ENCODE peak calls at places on chromosome 16, in nine cellular contexts. A is AG09309; T is cardiac fibroblast; V is SK-N-SH; C is uterus; S is pancreas; Z is PC-3; U is CD8-positive, alpha-beta T cell; I is heart right ventricle. M is an unnamed sample.

GRCh38 chr16:20620770-20621169 is 44.6 kb upstream of the ACSM2B start:
- DNase-seq in I (no peak), T (no peak), C (no peak), V (no peak), A (no peak), Z (no peak), S (no peak), U (no peak), M (no peak)

GRCh38 chr16:72066747-72067146 is 3.7 kb downstream of the HPR start:
- DNase-seq in U (no peak), S (no peak), T (peak; percentile 75), I (no peak), V (peak; percentile 37), A (peak; percentile 16), Z (peak; percentile 42), C (no peak), M (peak; percentile 33)

GRCh38 chr16:76265434-76266045 is 11.7 kb upstream of the CNTNAP4 start:
- DNase-seq in C (no peak), S (peak; percentile 19), T (peak; percentile 39), Z (peak; percentile 53), U (no peak), I (no peak), V (peak; percentile 10), A (no peak), M (peak; percentile 52)

GRCh38 chr16:83715217-83715920 is 92.4 kb upstream of the HSBP1 start:
- DNase-seq in T (no peak), U (no peak), S (no peak), A (no peak), Z (no peak), I (no peak), C (no peak), V (no peak), M (no peak)

GRCh38 chr16:47732806-47733150 is 271.6 kb downstream of the PHKB start:
- DNase-seq in S (no peak), C (no peak), T (peak; percentile 69), A (peak; percentile 54), V (no peak), Z (peak; percentile 71), U (no peak), I (no peak), M (no peak)

GRCh38 chr16:17452931-17453330 is 17.8 kb downstream of the XYLT1 start:
- DNase-seq in U (no peak), A (no peak), Z (no peak), T (no peak), I (no peak), S (no peak), C (no peak), V (no peak), M (no peak)

GRCh38 chr16:8628981-8629725 is 7.7 kb downstream of the METTL22 start:
- DNase-seq in I (no peak), A (no peak), S (no peak), T (no peak), V (no peak), C (no peak), U (no peak), Z (no peak), M (no peak)

GRCh38 chr16:81515721-81516120 is 71.1 kb downstream of the CMIP start:
- DNase-seq in A (no peak), S (no peak), C (no peak), T (no peak), V (no peak), U (no peak), I (no peak), Z (no peak), M (no peak)

GRCh38 chr16:75471723-75472634 is 7.5 kb upstream of the TMEM170A start:
- DNase-seq in T (peak; percentile 76), S (peak; percentile 39), I (no peak), V (peak; percentile 91), U (peak; percentile 40), Z (peak; percentile 69), C (peak; percentile 53), A (peak; percentile 20), M (peak; percentile 21)

GRCh38 chr16:52812945-52813556 is 239.6 kb downstream of the CHD9NB start:
- DNase-seq in T (peak; percentile 50), S (no peak), V (no peak), U (no peak), C (no peak), Z (peak; percentile 72), I (no peak), A (no peak), M (no peak)

GRCh38 chr16:85477801-85478363 is 135.2 kb upstream of the GSE1 start:
- DNase-seq in U (no peak), C (no peak), A (no peak), I (no peak), V (no peak), T (no peak), Z (no peak), S (no peak), M (no peak)

GRCh38 chr16:683396-684066 is 603 bp downstream of the JMJD8 start:
- DNase-seq in V (no peak), C (peak; percentile 27), T (no peak), A (no peak), I (no peak), S (peak; percentile 32), U (no peak), Z (no peak), M (no peak)

GRCh38 chr16:5065368-5065767 is 388 bp downstream of the C16orf89 start:
- DNase-seq in T (peak; percentile 19), V (no peak), A (no peak), I (no peak), U (no peak), Z (no peak), C (no peak), S (no peak), M (no peak)
- H3K4me3 ChIP-seq in T (no peak overlapping the region), V (no peak overlapping the region), A (no peak overlapping the region), I (no peak overlapping the region), U (no peak overlapping the region), Z (no peak overlapping the region), C (no peak overlapping the region), S (no peak overlapping the region), M (no peak overlapping the region)

GRCh38 chr16:78307824-78308528 is 208.5 kb downstream of the WWOX start:
- DNase-seq in S (no peak), U (no peak), Z (peak; percentile 53), A (no peak), T (no peak), V (no peak), C (no peak), I (no peak), M (no peak)

GRCh38 chr16:78310990-78311561 is 211.6 kb downstream of the WWOX start:
- DNase-seq in V (peak; percentile 14), C (no peak), T (no peak), U (no peak), Z (no peak), I (no peak), A (no peak), S (no peak), M (peak; percentile 80)

GRCh38 chr16:78309763-78310162 is 210.3 kb downstream of the WWOX start:
- DNase-seq in C (no peak), Z (no peak), U (no peak), A (no peak), S (no peak), I (no peak), V (no peak), T (no peak), M (no peak)

GRCh38 chr16:78310196-78310595 is 210.7 kb downstream of the WWOX start:
- DNase-seq in S (no peak), Z (no peak), A (no peak), U (no peak), T (no peak), C (no peak), V (no peak), I (no peak), M (no peak)

DNA sequence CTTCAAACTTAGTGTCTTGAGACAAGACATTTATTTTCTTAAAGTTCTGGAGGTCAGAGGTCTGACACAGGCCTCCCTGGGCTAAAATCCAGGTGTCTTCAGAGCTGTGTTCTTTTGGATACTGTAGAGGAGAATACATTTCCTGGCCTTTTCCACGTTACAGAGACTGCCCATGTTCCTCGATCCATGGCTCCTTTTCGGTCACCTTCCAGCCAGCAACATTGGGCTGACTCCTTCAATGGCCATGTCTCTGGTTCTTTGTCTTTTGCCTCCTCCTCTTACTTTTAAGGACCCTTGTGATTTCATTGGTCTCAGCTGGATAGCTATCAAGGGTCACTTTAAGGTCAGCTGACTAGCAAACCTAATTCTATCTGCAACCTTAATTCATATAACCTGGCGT is 212.4 kb downstream of the WWOX start:
- DNase-seq in T (no peak), V (no peak), Z (no peak), A (no peak), U (no peak), S (no peak), C (no peak), I (no peak), M (no peak)
- H3K4me3 ChIP-seq in T (no peak overlapping the region), V (no peak overlapping the region), Z (no peak overlapping the region), A (no peak overlapping the region), U (no peak overlapping the region), S (no peak overlapping the region), C (no peak overlapping the region), I (no peak overlapping the region), M (no peak overlapping the region)

GRCh38 chr16:10752843-10753523 is 9.3 kb downstream of the NUBP1 start:
- DNase-seq in A (no peak), Z (no peak), T (no peak), I (peak; percentile 49), V (no peak), C (no peak), S (no peak), U (no peak), M (no peak)
- H3K4me3 ChIP-seq in A (no peak overlapping the region), Z (no peak overlapping the region), T (no peak overlapping the region), I (no peak overlapping the region), V (no peak overlapping the region), C (no peak overlapping the region), S (no peak overlapping the region), U (no peak overlapping the region), M (no peak overlapping the region)

GRCh38 chr16:49781401-49781800 is 74.5 kb downstream of the ZNF423 start:
- DNase-seq in C (no peak), A (no peak), I (no peak), S (no peak), V (no peak), U (no peak), Z (no peak), T (no peak), M (no peak)

GRCh38 chr16:49778202-49778601 is 77.7 kb downstream of the ZNF423 start:
- DNase-seq in C (no peak), T (no peak), Z (no peak), I (no peak), S (no peak), V (no peak), A (no peak), U (no peak), M (no peak)

GRCh38 chr16:49779979-49780378 is 75.9 kb downstream of the ZNF423 start:
- DNase-seq in A (no peak), Z (no peak), I (no peak), T (no peak), U (no peak), V (no peak), C (no peak), S (no peak), M (no peak)

GRCh38 chr16:49782405-49782804 is 73.5 kb downstream of the ZNF423 start:
- DNase-seq in A (no peak), V (no peak), C (no peak), T (no peak), S (no peak), I (no peak), Z (peak; percentile 1), U (no peak), M (no peak)

DNA sequence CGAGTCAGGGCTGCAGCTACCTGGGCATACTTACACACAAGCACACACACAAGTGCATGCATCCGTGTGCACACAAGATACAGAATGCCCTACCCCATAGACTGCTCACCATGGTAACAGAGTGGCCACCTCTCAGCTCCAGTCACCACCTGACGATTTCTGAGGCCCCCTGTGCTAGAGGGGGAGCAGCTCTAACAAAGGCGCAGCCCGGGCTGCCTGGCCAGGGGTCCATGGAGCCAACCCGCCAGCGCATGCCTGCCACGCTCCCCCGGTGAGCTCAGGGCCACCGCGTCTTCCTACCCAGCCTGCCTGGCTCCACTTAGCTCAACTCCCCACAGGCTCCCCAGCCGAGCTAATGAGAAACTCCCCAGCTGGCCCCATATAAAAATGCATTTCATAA is 75.5 kb downstream of the ZNF423 start:
- DNase-seq in U (no peak), Z (no peak), T (no peak), V (no peak), S (no peak), I (no peak), A (no peak), C (no peak), M (no peak)
- H3K4me3 ChIP-seq in U (no peak overlapping the region), Z (no peak overlapping the region), T (no peak overlapping the region), V (no peak overlapping the region), S (no peak overlapping the region), I (no peak overlapping the region), A (no peak overlapping the region), C (no peak overlapping the region), M (no peak overlapping the region)

M was measured in Jurkat, Clone E6-1.